ENCODE peak calls at places on chromosomes 5 and 9, in eight cellular contexts. S is T-helper 17 cell, U is mucosa of descending colon, Q is AG20443, J is RKO, A is NB4, H is OCI-M1, O is colonic mucosa. G is an unnamed sample.

GRCh38 chr5:116013931-116014330 is 18.3 kb upstream of the ARL14EPL start:
- DNase-seq in S (no peak), U (no peak), Q (no peak), J (no peak), A (no peak), H (no peak), O (no peak), G (no peak)

GRCh38 chr9:135664266-135664665 is 1.2 kb downstream of the LCN9 start:
- DNase-seq in S (no peak), U (no peak), Q (no peak), J (no peak), A (no peak), H (no peak), O (no peak), G (no peak)

GRCh38 chr9:89887286-89887685 is 282.5 kb downstream of the GADD45G start:
- DNase-seq in S (no peak), U (no peak), Q (no peak), J (no peak), A (no peak), H (no peak), O (no peak), G (no peak)

GRCh38 chr5:157383151-157383810 is 76.7 kb upstream of the NIPAL4 start:
- DNase-seq in S (no peak), U (no peak), Q (no peak), J (no peak), A (no peak), H (no peak), O (no peak), G (no peak)

GRCh38 chr5:115069087-115069968 is 100.4 kb downstream of the TRIM36 start:
- DNase-seq in S (no peak), U (no peak), Q (peak), J (peak), A (peak), H (peak), O (peak), G (peak)

GRCh38 chr5:178232124-178232919 is at the start of gene PHYKPL:
- DNase-seq in S (peak), U (peak), Q (peak), J (peak), A (peak), H (peak), O (peak), G (peak)

GRCh38 chr5:172872997-172873491 is 39.0 kb downstream of the ERGIC1 start:
- DNase-seq in S (no peak), U (no peak), Q (peak), J (no peak), A (no peak), H (no peak), O (no peak), G (no peak)

GRCh38 chr5:30194595-30194994 is 998.9 kb upstream of the CDH6 start:
- DNase-seq in S (no peak), U (no peak), Q (no peak), J (no peak), A (no peak), H (no peak), O (no peak), G (no peak)

GRCh38 chr9:107630141-107630540 is 140.6 kb upstream of the KLF4 start:
- DNase-seq in S (no peak), U (no peak), Q (no peak), J (no peak), A (peak), H (no peak), O (no peak), G (no peak)

GRCh38 chr9:4666042-4666699 is at the start of gene SPATA6L:
- DNase-seq in S (peak), U (peak), Q (peak), J (peak), A (peak), H (peak), O (peak), G (peak)

GRCh38 chr5:136042665-136043121 is 13.9 kb downstream of the TGFBI start:
- DNase-seq in S (no peak), U (no peak), Q (no peak), J (peak), A (peak), H (no peak), O (no peak), G (peak)

GRCh38 chr5:57383093-57383861 is 99.3 kb downstream of the ACTBL2 start:
- DNase-seq in S (no peak), U (no peak), Q (peak), J (peak), A (peak), H (peak), O (peak), G (peak)

GRCh38 chr5:137825165-137825564 is 42.5 kb upstream of the MYOT start:
- DNase-seq in S (no peak), U (no peak), Q (no peak), J (no peak), A (no peak), H (no peak), O (no peak), G (no peak)

GRCh38 chr9:124527781-124528180 is 20.6 kb upstream of the NR5A1 start:
- DNase-seq in S (no peak), U (no peak), Q (no peak), J (no peak), A (no peak), H (no peak), O (no peak), G (peak)

GRCh38 chr5:136810198-136810823 is 445.0 kb upstream of the TRPC7 start:
- DNase-seq in S (no peak), U (no peak), Q (peak), J (peak), A (no peak), H (no peak), O (no peak), G (peak)

GRCh38 chr5:15366676-15367391 is 133.1 kb upstream of the FBXL7 start:
- DNase-seq in S (no peak), U (no peak), Q (no peak), J (no peak), A (no peak), H (peak), O (no peak), G (peak)

GRCh38 chr9:113999256-114000062 is 78.6 kb downstream of the AMBP start:
- DNase-seq in S (no peak), U (no peak), Q (no peak), J (peak), A (no peak), H (no peak), O (peak), G (no peak)

GRCh38 chr5:499233-500209 is 24.7 kb downstream of the SLC9A3 start:
- DNase-seq in S (no peak), U (no peak), Q (no peak), J (no peak), A (peak), H (no peak), O (no peak), G (no peak)

GRCh38 chr9:7828344-7828743 is 28.8 kb upstream of the DMAC1 start:
- DNase-seq in S (no peak), U (no peak), Q (no peak), J (no peak), A (peak), H (peak), O (no peak), G (peak)

GRCh38 chr5:122077451-122078115 is 476 bp downstream of the LOX start:
- DNase-seq in S (no peak), U (peak), Q (peak), J (no peak), A (no peak), H (peak), O (no peak), G (peak)

GRCh38 chr5:65190328-65191053 is 291.2 kb downstream of the ADAMTS6 start:
- DNase-seq in S (no peak), U (no peak), Q (peak), J (peak), A (no peak), H (no peak), O (no peak), G (peak)

GRCh38 chr9:69590241-69590640 is 81.9 kb downstream of the APBA1 start:
- DNase-seq in S (no peak), U (no peak), Q (no peak), J (no peak), A (no peak), H (no peak), O (no peak), G (no peak)

GRCh38 chr5:157046041-157046440 is 12.9 kb downstream of the HAVCR1 start:
- DNase-seq in S (no peak), U (no peak), Q (no peak), J (peak), A (no peak), H (no peak), O (peak), G (peak)

GRCh38 chr9:121038452-121039203 is 11.4 kb downstream of the C5 start:
- DNase-seq in S (no peak), U (no peak), Q (no peak), J (no peak), A (no peak), H (no peak), O (no peak), G (no peak)

GRCh38 chr9:81832571-81833285 is 95.5 kb upstream of the SPATA31D4 start:
- DNase-seq in S (no peak), U (no peak), Q (no peak), J (no peak), A (no peak), H (no peak), O (no peak), G (no peak)

GRCh38 chr5:78895616-78896015 is 89.5 kb downstream of the ARSB start:
- DNase-seq in S (no peak), U (no peak), Q (no peak), J (no peak), A (no peak), H (no peak), O (no peak), G (no peak)

GRCh38 chr9:81915801-81916505 is 12.3 kb upstream of the SPATA31D4 start:
- DNase-seq in S (no peak), U (no peak), Q (no peak), J (no peak), A (no peak), H (no peak), O (no peak), G (peak)

GRCh38 chr5:82364497-82364896 is 86.3 kb upstream of the RPS23 start:
- DNase-seq in S (no peak), U (no peak), Q (peak), J (peak), A (no peak), H (peak), O (no peak), G (peak)

GRCh38 chr5:62720036-62720441 is 141.4 kb downstream of the LRRC70 start:
- DNase-seq in S (no peak), U (no peak), Q (peak), J (peak), A (peak), H (peak), O (no peak), G (peak)

GRCh38 chr9:87793292-87793691 is 67.4 kb downstream of the CTSL start:
- DNase-seq in S (no peak), U (no peak), Q (peak), J (peak), A (peak), H (peak), O (no peak), G (peak)

GRCh38 chr9:71897573-71897972 is 13.4 kb downstream of the ABHD17B start:
- DNase-seq in S (no peak), U (no peak), Q (no peak), J (no peak), A (peak), H (peak), O (no peak), G (peak)

G was measured in HT1080.